ENCODE peak calls at places on chromosome 15, in five cellular contexts. M, P, E, R and A are unnamed samples.

GRCh38 chr15:39860200-39860599 is 59.9 kb downstream of the GPR176 start:
- DNase-seq in M (no peak), P (no peak), E (no peak), R (no peak), A (no peak)

GRCh38 chr15:84752700-84753099 is 4.3 kb downstream of the ZNF592 start:
- DNase-seq in M (no peak), P (no peak), E (no peak), R (peak; percentile 36), A (peak; percentile 23)

GRCh38 chr15:72184165-72184811 is 13.3 kb downstream of the GRAMD2A start:
- DNase-seq in M (no peak), P (no peak), E (no peak), R (peak; percentile 32), A (peak; percentile 51)

GRCh38 chr15:80070840-80071239 is 11.4 kb downstream of the ZFAND6 start:
- DNase-seq in M (no peak), P (no peak), E (no peak), R (peak; percentile 19), A (no peak)

GRCh38 chr15:72146221-72146620 is 28.0 kb downstream of the SENP8 start:
- DNase-seq in M (no peak), P (no peak), E (no peak), R (no peak), A (no peak)

GRCh38 chr15:66662522-66662921 is 39.5 kb upstream of the SMAD6 start:
- DNase-seq in M (no peak), P (no peak), E (no peak), R (no peak), A (no peak)

GRCh38 chr15:65877752-65878151 is 8.5 kb downstream of the RAB11A start:
- DNase-seq in M (no peak), P (no peak), E (no peak), R (no peak), A (no peak)

GRCh38 chr15:101004986-101005747 is 86.0 kb downstream of the LRRK1 start:
- DNase-seq in M (no peak), P (no peak), E (no peak), R (no peak), A (no peak)

GRCh38 chr15:56815247-56815646 is 81.9 kb upstream of the ZNF280D start:
- DNase-seq in M (no peak), P (no peak), E (peak; percentile 31), R (no peak), A (no peak)

GRCh38 chr15:69044899-69045298 is 30.4 kb downstream of the NOX5 start:
- DNase-seq in M (no peak), P (no peak), E (no peak), R (peak; percentile 73), A (no peak)

GRCh38 chr15:36903922-36904479 is 196.3 kb downstream of the MEIS2 start:
- DNase-seq in M (no peak), P (no peak), E (no peak), R (peak; percentile 49), A (no peak)

GRCh38 chr15:80944818-80945217 is 44.8 kb downstream of the MESD start:
- DNase-seq in M (no peak), P (no peak), E (no peak), R (no peak), A (no peak)

GRCh38 chr15:66139816-66140215 is 113.7 kb downstream of the MEGF11 start:
- DNase-seq in M (no peak), P (no peak), E (no peak), R (no peak), A (no peak)

GRCh38 chr15:75452968-75453702 is 1.6 kb upstream of the SIN3A start:
- DNase-seq in M (peak; percentile 45), P (peak; percentile 22), E (peak; percentile 21), R (peak; percentile 10), A (peak; percentile 88)

GRCh38 chr15:50261979-50262378 is 3.5 kb downstream of the HDC start:
- DNase-seq in M (no peak), P (no peak), E (no peak), R (no peak), A (no peak)

GRCh38 chr15:75508741-75509532 is 57.4 kb upstream of the SIN3A start:
- DNase-seq in M (no peak), P (peak; percentile 40), E (no peak), R (peak; percentile 41), A (no peak)

GRCh38 chr15:34366271-34367043 is 539 bp downstream of the LPCAT4 start:
- DNase-seq in M (peak; percentile 77), P (peak; percentile 39), E (peak; percentile 22), R (peak; percentile 27), A (peak; percentile 38)

GRCh38 chr15:29917600-29918597 is 95.6 kb upstream of the TJP1 start:
- DNase-seq in M (no peak), P (no peak), E (no peak), R (no peak), A (no peak)

GRCh38 chr15:35444557-35445204 is 101.3 kb downstream of the DPH6 start:
- DNase-seq in M (no peak), P (peak; percentile 0), E (no peak), R (peak; percentile 30), A (no peak)

DNA sequence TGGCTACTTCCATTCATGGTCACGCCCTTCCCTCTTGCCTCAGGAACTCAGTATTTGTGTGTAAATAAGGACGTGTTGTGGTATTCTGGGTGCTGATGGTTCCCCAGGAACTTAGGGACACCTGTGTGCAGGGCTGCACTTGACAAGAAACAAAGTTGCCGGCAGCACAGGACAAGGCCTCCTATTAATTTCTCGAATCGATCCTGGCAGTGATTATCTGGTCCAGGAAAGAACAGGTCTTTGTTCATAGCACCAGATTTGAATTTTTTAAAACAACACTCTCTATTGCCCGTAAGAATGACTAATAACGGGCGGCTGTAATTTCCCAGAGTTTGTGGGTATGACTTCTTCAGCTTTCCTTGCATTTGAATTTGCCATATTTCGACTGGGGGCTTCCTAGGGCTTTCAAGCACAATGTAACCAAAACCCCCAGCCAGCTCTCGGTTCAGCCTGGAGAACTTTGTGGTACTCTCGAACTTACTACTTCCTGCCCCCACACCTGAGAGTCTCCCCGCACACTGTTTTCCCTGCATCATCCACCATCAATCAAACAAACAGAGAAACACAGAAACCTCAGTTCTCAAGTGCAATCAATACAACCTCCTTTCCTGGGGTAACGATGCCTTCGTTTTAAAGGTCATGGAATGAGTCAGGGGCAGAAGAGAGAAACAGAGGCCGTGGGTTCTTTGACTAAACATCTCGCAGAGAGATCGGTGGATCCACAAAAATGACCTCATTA is 241.7 kb upstream of the ICE2 start:
- DNase-seq in M (no peak), P (peak; percentile 64), E (no peak), R (no peak), A (no peak)
- H3K27ac ChIP-seq in M (no peak overlapping the region), P (peak overlapping the region; percentile 72), E (no peak overlapping the region), R (no peak overlapping the region), A (no peak overlapping the region)

GRCh38 chr15:25072857-25073476 is 118.2 kb downstream of the SNRPN start:
- DNase-seq in M (no peak), P (no peak), E (no peak), R (no peak), A (no peak)
- H3K9me3 ChIP-seq in M (peaks cover 100% of the 10 kb centered on the region), P (peaks cover 99% of the 10 kb centered on the region), E (peaks cover 18% of the 10 kb centered on the region), R (peaks cover 98% of the 10 kb centered on the region), A (peaks cover 64% of the 10 kb centered on the region)

GRCh38 chr15:83304861-83305661 is 20.6 kb upstream of the BNC1 start:
- DNase-seq in M (no peak), P (no peak), E (no peak), R (no peak), A (no peak)

GRCh38 chr15:83300826-83301225 is 16.4 kb upstream of the BNC1 start:
- DNase-seq in M (no peak), P (no peak), E (no peak), R (peak; percentile 72), A (no peak)

GRCh38 chr15:83295417-83295816 is 11.0 kb upstream of the BNC1 start:
- DNase-seq in M (no peak), P (no peak), E (no peak), R (no peak), A (no peak)

GRCh38 chr15:83299462-83299861 is 15.0 kb upstream of the BNC1 start:
- DNase-seq in M (no peak), P (no peak), E (no peak), R (no peak), A (no peak)
- H3K36me3 ChIP-seq in M (no peaks in the 10 kb centered on the region), P (no peaks in the 10 kb centered on the region), E (no peaks in the 10 kb centered on the region), R (no peaks in the 10 kb centered on the region), A (no peaks in the 10 kb centered on the region)

DNA sequence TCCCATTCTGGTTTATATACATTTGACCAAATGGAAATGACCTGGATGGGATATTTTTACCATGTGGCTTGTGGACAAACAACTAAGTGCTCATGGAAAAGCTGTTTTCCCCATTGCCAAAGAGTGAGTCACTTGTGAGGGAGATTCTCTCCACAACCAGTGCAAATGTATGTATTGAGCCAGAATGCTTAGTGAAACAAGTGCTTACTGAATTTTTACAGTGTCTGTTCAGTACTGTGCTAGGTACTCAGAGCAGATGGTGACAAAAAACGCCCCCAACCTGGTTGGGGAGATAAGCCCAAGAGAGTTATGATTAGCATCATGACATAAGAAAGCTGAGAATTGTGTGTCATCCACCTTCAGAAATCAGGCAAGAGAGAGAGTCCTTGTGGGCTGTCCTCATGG is 2.3 kb downstream of the CHP1 start:
- DNase-seq in M (no peak), P (no peak), E (no peak), R (peak; percentile 69), A (no peak)
- H3K27ac ChIP-seq in M (no peak overlapping the region), P (no peak overlapping the region), E (no peak overlapping the region), R (no peak overlapping the region), A (peak overlapping the region; percentile 97)

GRCh38 chr15:21267231-21267630 is 173.1 kb downstream of the POTEB3 start:
- DNase-seq in M (no peak), P (no peak), E (no peak), R (no peak), A (no peak)

GRCh38 chr15:21262851-21263400 is 177.4 kb downstream of the POTEB3 start:
- DNase-seq in M (no peak), P (no peak), E (no peak), R (no peak), A (no peak)

GRCh38 chr15:21260966-21261395 is 179.3 kb downstream of the POTEB3 start:
- DNase-seq in M (peak; percentile 14), P (no peak), E (no peak), R (no peak), A (no peak)

GRCh38 chr15:21261965-21262850 is 178.1 kb downstream of the POTEB3 start:
- DNase-seq in M (peak; percentile 18), P (no peak), E (no peak), R (no peak), A (peak; percentile 12)

DNA sequence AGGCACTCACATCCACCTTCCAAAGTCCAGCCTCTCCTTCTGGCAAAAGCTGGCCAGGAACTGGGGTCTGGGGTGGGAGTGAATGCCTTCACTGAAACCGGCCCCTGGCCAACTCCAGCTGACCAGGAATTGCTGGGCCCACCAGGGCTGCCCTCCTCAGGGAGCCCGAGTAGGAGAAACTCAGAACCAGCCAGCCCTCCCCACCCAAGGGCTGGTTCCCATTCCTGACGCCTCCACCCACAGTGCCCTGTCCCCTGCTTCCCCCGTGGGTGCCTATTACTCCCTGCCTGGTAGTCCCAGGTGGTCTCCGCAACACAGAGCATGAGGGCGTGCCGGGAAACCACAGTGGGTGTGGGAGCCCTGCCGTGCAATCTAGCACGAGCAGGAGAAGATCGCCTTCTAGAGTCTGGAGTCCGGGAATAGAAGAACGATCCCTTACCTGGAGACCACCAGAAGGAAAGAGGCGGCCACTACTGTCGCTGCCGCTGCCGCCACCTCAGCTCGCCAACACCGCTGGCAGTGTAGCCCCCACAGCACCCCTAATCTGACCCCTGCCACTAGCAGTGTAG is 178.8 kb downstream of the POTEB3 start:
- DNase-seq in M (peak; percentile 11), P (no peak), E (no peak), R (no peak), A (no peak)
- H3K9me3 ChIP-seq in M (no peaks in the 10 kb centered on the region), P (no peaks in the 10 kb centered on the region), E (no peaks in the 10 kb centered on the region), R (peaks cover 21% of the 10 kb centered on the region), A (no peaks in the 10 kb centered on the region)

DNA sequence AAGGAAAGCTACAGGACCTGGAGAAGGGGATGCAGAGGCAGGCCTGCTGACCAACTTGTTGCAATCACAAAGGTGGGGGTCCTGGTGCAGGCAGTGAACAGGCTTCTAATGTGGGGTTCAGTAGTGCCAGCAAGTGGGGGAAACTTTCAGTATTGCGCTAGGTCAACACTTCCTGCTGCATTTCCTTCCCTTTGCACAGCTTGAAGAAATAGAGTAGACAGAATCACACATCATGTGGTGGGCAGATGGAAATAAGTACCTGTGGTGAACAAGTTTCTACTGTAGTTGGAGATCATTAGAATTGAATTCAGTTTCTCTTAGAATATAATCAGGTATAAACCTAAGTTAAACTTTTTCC is 63.4 kb downstream of the RGMA start:
- DNase-seq in M (no peak), P (no peak), E (no peak), R (no peak), A (no peak)
- H3K36me3 ChIP-seq in M (peaks cover 3% of the 10 kb centered on the region), P (peaks cover 60% of the 10 kb centered on the region), E (peaks cover 18% of the 10 kb centered on the region), R (peaks cover 70% of the 10 kb centered on the region), A (no peaks in the 10 kb centered on the region)